ENCODE peak calls at places on chromosome 6, in four cellular contexts. One of them, this sample, is unnamed.

GRCh38 chr6:111566873-111567517 is 38.7 kb downstream of the TRAF3IP2 start:
- DNase-seq in mesendoderm: no peak
- DNase-seq in H1: no peak
- DNase-seq in neuronal stem cell: no peak
- DNase-seq in this sample: no peak

GRCh38 chr6:75893058-75893775 is 144.2 kb downstream of the MYO6 start:
- DNase-seq in H1: no peak
- DNase-seq in mesendoderm: peak
- DNase-seq in neuronal stem cell: peak
- DNase-seq in this sample: no peak

GRCh38 chr6:158894192-158894591 is 75.0 kb upstream of the EZR start:
- DNase-seq in H1: no peak
- DNase-seq in neuronal stem cell: peak
- DNase-seq in mesendoderm: peak
- DNase-seq in this sample: peak

GRCh38 chr6:43861212-43861918 is 91.4 kb downstream of the VEGFA start:
- DNase-seq in neuronal stem cell: no peak
- DNase-seq in H1: no peak
- DNase-seq in mesendoderm: no peak
- DNase-seq in this sample: no peak

GRCh38 chr6:20693466-20694063 is 159.3 kb downstream of the CDKAL1 start:
- DNase-seq in H1: no peak
- DNase-seq in mesendoderm: no peak
- DNase-seq in neuronal stem cell: no peak
- DNase-seq in this sample: no peak

GRCh38 chr6:149328083-149328482 is 10.6 kb downstream of the TAB2 start:
- DNase-seq in mesendoderm: no peak
- DNase-seq in neuronal stem cell: no peak
- DNase-seq in H1: no peak
- DNase-seq in this sample: no peak

GRCh38 chr6:41122373-41122772 is 31.8 kb downstream of the TREML1 start:
- DNase-seq in H1: no peak
- DNase-seq in neuronal stem cell: no peak
- DNase-seq in mesendoderm: no peak
- DNase-seq in this sample: no peak

GRCh38 chr6:166633732-166634535 is 6.9 kb upstream of the RPS6KA2 start:
- DNase-seq in H1: no peak
- DNase-seq in neuronal stem cell: no peak
- DNase-seq in mesendoderm: no peak
- DNase-seq in this sample: peak

GRCh38 chr6:64280569-64280968 is 645.0 kb downstream of the PHF3 start:
- DNase-seq in H1: no peak
- DNase-seq in mesendoderm: peak
- DNase-seq in neuronal stem cell: peak
- DNase-seq in this sample: no peak

GRCh38 chr6:4906942-4907300 is 96.9 kb downstream of the RPP40 start:
- DNase-seq in H1: peak
- DNase-seq in neuronal stem cell: no peak
- DNase-seq in mesendoderm: no peak
- DNase-seq in this sample: no peak

GRCh38 chr6:159220093-159220492 is 50.9 kb downstream of the FNDC1 start:
- DNase-seq in neuronal stem cell: no peak
- DNase-seq in mesendoderm: no peak
- DNase-seq in H1: no peak
- DNase-seq in this sample: no peak

GRCh38 chr6:56842602-56843475 is 112.1 kb upstream of the BEND6 start:
- DNase-seq in mesendoderm: peak
- DNase-seq in H1: peak
- DNase-seq in neuronal stem cell: no peak
- DNase-seq in this sample: peak

GRCh38 chr6:117418320-117418719 is 7.4 kb downstream of the ROS1 start:
- DNase-seq in neuronal stem cell: no peak
- DNase-seq in mesendoderm: no peak
- DNase-seq in H1: no peak
- DNase-seq in this sample: no peak

GRCh38 chr6:117411474-117411873 is 14.3 kb downstream of the ROS1 start:
- DNase-seq in H1: no peak
- DNase-seq in mesendoderm: no peak
- DNase-seq in neuronal stem cell: no peak
- DNase-seq in this sample: no peak

GRCh38 chr6:117417851-117418250 is 7.9 kb downstream of the ROS1 start:
- DNase-seq in H1: no peak
- DNase-seq in mesendoderm: no peak
- DNase-seq in neuronal stem cell: no peak
- DNase-seq in this sample: no peak

GRCh38 chr6:117409863-117410262 is 15.9 kb downstream of the ROS1 start:
- DNase-seq in neuronal stem cell: no peak
- DNase-seq in H1: no peak
- DNase-seq in mesendoderm: no peak
- DNase-seq in this sample: no peak

GRCh38 chr6:117414770-117415169 is 11.0 kb downstream of the ROS1 start:
- DNase-seq in neuronal stem cell: no peak
- DNase-seq in mesendoderm: peak
- DNase-seq in H1: no peak
- DNase-seq in this sample: no peak
- H2BK5ac ChIP-seq in neuronal stem cell: no peak
- H2BK5ac ChIP-seq in mesendoderm: no peak
- H2BK5ac ChIP-seq in H1: no peak
- H2BK5ac ChIP-seq in this sample: no peak

GRCh38 chr6:130377371-130377770 is 11.6 kb downstream of the TMEM200A start:
- DNase-seq in H1: no peak
- DNase-seq in neuronal stem cell: no peak
- DNase-seq in mesendoderm: no peak
- DNase-seq in this sample: no peak
- H3K23ac ChIP-seq in H1: no peak
- H3K23ac ChIP-seq in neuronal stem cell: no peak
- H3K23ac ChIP-seq in mesendoderm: no peak
- H3K23ac ChIP-seq in this sample: no peak

GRCh38 chr6:139240161-139241010 is 51.4 kb downstream of the TXLNB start:
- DNase-seq in mesendoderm: no peak
- DNase-seq in neuronal stem cell: no peak
- DNase-seq in H1: no peak
- DNase-seq in this sample: no peak
- H2BK5ac ChIP-seq in mesendoderm: no peak
- H2BK5ac ChIP-seq in neuronal stem cell: no peak
- H2BK5ac ChIP-seq in H1: no peak
- H2BK5ac ChIP-seq in this sample: no peak

GRCh38 chr6:107493158-107494057 is 3.5 kb downstream of the SOBP start:
- DNase-seq in mesendoderm: no peak
- DNase-seq in neuronal stem cell: peak
- DNase-seq in H1: no peak
- DNase-seq in this sample: no peak
- H3K23ac ChIP-seq in mesendoderm: no peak
- H3K23ac ChIP-seq in neuronal stem cell: no peak
- H3K23ac ChIP-seq in H1: no peak
- H3K23ac ChIP-seq in this sample: no peak

GRCh38 chr6:29632789-29633531 is at the start of gene GABBR1:
- DNase-seq in H1: peak
- DNase-seq in mesendoderm: peak
- DNase-seq in neuronal stem cell: peak
- DNase-seq in this sample: peak
- H2BK5ac ChIP-seq in H1: peak
- H2BK5ac ChIP-seq in mesendoderm: peak
- H2BK5ac ChIP-seq in neuronal stem cell: peak
- H2BK5ac ChIP-seq in this sample: no peak

DNA sequence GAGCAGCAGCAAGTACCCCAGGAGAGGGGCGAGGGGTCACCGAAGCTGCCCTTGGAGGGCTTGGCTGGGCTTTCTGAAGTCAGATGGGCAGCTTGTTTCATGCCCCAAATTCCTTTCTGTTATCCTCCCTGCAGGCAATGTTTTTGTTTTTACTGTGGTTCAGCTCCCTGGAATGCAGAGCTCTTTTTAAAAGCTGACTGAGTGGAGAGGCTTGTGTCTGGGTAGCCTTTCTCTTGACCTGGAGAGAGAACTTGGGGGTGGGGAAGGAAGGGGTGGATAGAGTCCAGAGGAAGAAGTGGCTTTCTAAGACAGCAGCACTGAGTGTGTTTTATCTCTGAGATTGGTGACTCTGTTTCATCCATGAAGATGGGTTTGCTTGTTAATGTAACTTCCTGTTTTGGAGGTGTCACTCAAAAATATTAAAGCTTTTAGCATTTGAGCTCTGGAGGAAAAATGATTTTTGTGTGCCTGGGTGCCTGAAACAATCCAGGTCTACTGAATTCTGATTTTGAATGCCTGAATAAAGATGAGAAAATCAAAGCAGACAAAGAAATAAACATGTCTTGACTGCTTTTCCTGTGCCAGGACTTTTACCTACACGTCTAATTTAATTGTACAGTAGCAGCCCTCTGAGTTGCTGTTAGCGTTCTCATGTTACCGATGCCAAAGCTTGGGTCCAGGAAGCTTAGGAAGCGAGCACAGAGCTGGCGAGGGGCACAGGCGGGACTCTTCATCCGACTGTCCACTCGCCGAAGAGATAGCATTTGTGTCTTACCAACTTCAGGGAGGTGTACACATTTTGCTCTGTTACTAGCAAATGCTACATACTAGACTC is 78.2 kb upstream of the EEF1E1 start:
- DNase-seq in mesendoderm: peak
- DNase-seq in neuronal stem cell: peak
- DNase-seq in H1: no peak
- DNase-seq in this sample: peak
- H3K23ac ChIP-seq in mesendoderm: no peak
- H3K23ac ChIP-seq in neuronal stem cell: no peak
- H3K23ac ChIP-seq in H1: no peak
- H3K23ac ChIP-seq in this sample: no peak

GRCh38 chr6:46050845-46051405 is 35.3 kb upstream of the CLIC5 start:
- DNase-seq in H1: no peak
- DNase-seq in neuronal stem cell: no peak
- DNase-seq in mesendoderm: no peak
- DNase-seq in this sample: no peak
- H2BK5ac ChIP-seq in H1: no peak
- H2BK5ac ChIP-seq in neuronal stem cell: no peak
- H2BK5ac ChIP-seq in mesendoderm: no peak
- H2BK5ac ChIP-seq in this sample: no peak

GRCh38 chr6:136791296-136792065 is 796 bp downstream of the MAP3K5 start:
- DNase-seq in mesendoderm: peak
- DNase-seq in H1: no peak
- DNase-seq in neuronal stem cell: peak
- DNase-seq in this sample: peak
- H3K23ac ChIP-seq in mesendoderm: peak
- H3K23ac ChIP-seq in H1: no peak
- H3K23ac ChIP-seq in neuronal stem cell: peak
- H3K23ac ChIP-seq in this sample: no peak

GRCh38 chr6:67881706-67882065 is 753.4 kb upstream of the ADGRB3 start:
- DNase-seq in neuronal stem cell: no peak
- DNase-seq in H1: no peak
- DNase-seq in mesendoderm: no peak
- DNase-seq in this sample: no peak
- H2BK5ac ChIP-seq in neuronal stem cell: no peak
- H2BK5ac ChIP-seq in H1: no peak
- H2BK5ac ChIP-seq in mesendoderm: no peak
- H2BK5ac ChIP-seq in this sample: no peak

GRCh38 chr6:138986578-138986977 is 1.5 kb downstream of the REPS1 start:
- DNase-seq in mesendoderm: no peak
- DNase-seq in H1: no peak
- DNase-seq in neuronal stem cell: no peak
- DNase-seq in this sample: no peak
- H3K23ac ChIP-seq in mesendoderm: no peak
- H3K23ac ChIP-seq in H1: no peak
- H3K23ac ChIP-seq in neuronal stem cell: no peak
- H3K23ac ChIP-seq in this sample: no peak